ENCODE peak calls at places on chromosomes 5 and 9, in five cellular contexts. One of them, this sample, is unnamed.

GRCh38 chr5:147911427-147911826 is 5.1 kb upstream of the C5orf46 start:
- DNase-seq in NB4: no peak
- DNase-seq in testis: peak; percentile 64
- DNase-seq in IMR-90: no peak
- DNase-seq in heart left ventricle: peak; percentile 71
- DNase-seq in this sample: peak; percentile 89

GRCh38 chr5:55855509-55855908 is 4.4 kb downstream of the IL31RA start:
- DNase-seq in NB4: peak; percentile 87
- DNase-seq in testis: no peak
- DNase-seq in IMR-90: peak; percentile 16
- DNase-seq in heart left ventricle: no peak
- DNase-seq in this sample: no peak

GRCh38 chr5:136979131-136979530 is 520.0 kb downstream of the SPOCK1 start:
- DNase-seq in NB4: no peak
- DNase-seq in testis: no peak
- DNase-seq in IMR-90: peak; percentile 11
- DNase-seq in heart left ventricle: no peak
- DNase-seq in this sample: no peak

GRCh38 chr9:91775011-91775707 is 174.9 kb downstream of the ROR2 start:
- DNase-seq in NB4: peak; percentile 75
- DNase-seq in testis: peak; percentile 78
- DNase-seq in IMR-90: peak; percentile 58
- DNase-seq in heart left ventricle: peak; percentile 61
- DNase-seq in this sample: peak; percentile 75

GRCh38 chr9:115411516-115411915 is 293.6 kb upstream of the TNC start:
- DNase-seq in NB4: no peak
- DNase-seq in testis: no peak
- DNase-seq in IMR-90: peak; percentile 75
- DNase-seq in heart left ventricle: no peak
- DNase-seq in this sample: no peak

GRCh38 chr9:5626727-5627634 is 1.9 kb upstream of the RIC1 start:
- DNase-seq in NB4: peak; percentile 99
- DNase-seq in testis: peak; percentile 69
- DNase-seq in IMR-90: peak; percentile 69
- DNase-seq in heart left ventricle: peak; percentile 61
- DNase-seq in this sample: no peak

GRCh38 chr5:178420424-178420823 is 169.8 kb downstream of the COL23A1 start:
- DNase-seq in NB4: no peak
- DNase-seq in testis: no peak
- DNase-seq in IMR-90: no peak
- DNase-seq in heart left ventricle: no peak
- DNase-seq in this sample: no peak

GRCh38 chr5:64210866-64211265 is 45.2 kb downstream of the RNF180 start:
- DNase-seq in NB4: no peak
- DNase-seq in testis: no peak
- DNase-seq in IMR-90: peak; percentile 72
- DNase-seq in heart left ventricle: no peak
- DNase-seq in this sample: no peak

GRCh38 chr5:116773926-116774325 is 199.3 kb upstream of the SEMA6A start:
- DNase-seq in NB4: no peak
- DNase-seq in testis: no peak
- DNase-seq in IMR-90: no peak
- DNase-seq in heart left ventricle: no peak
- DNase-seq in this sample: no peak

GRCh38 chr9:92642599-92642998 is 27.3 kb downstream of the IPPK start:
- DNase-seq in NB4: no peak
- DNase-seq in testis: no peak
- DNase-seq in IMR-90: no peak
- DNase-seq in heart left ventricle: no peak
- DNase-seq in this sample: no peak

GRCh38 chr5:136159457-136159856 is 26.8 kb downstream of the SMAD5 start:
- DNase-seq in NB4: no peak
- DNase-seq in testis: no peak
- DNase-seq in IMR-90: peak; percentile 53
- DNase-seq in heart left ventricle: no peak
- DNase-seq in this sample: no peak

GRCh38 chr9:130150779-130151381 is 21.3 kb upstream of the NCS1 start:
- DNase-seq in NB4: no peak
- DNase-seq in testis: no peak
- DNase-seq in IMR-90: peak; percentile 74
- DNase-seq in heart left ventricle: no peak
- DNase-seq in this sample: no peak

GRCh38 chr5:154286557-154286956 is 96.0 kb downstream of the GALNT10 start:
- DNase-seq in NB4: no peak
- DNase-seq in testis: no peak
- DNase-seq in IMR-90: no peak
- DNase-seq in heart left ventricle: no peak
- DNase-seq in this sample: no peak

GRCh38 chr5:123721721-123722276 is 209.8 kb downstream of the CSNK1G3 start:
- DNase-seq in NB4: no peak
- DNase-seq in testis: no peak
- DNase-seq in IMR-90: no peak
- DNase-seq in heart left ventricle: no peak
- DNase-seq in this sample: no peak

GRCh38 chr5:115423051-115423450 is 121.5 kb downstream of the FEM1C start:
- DNase-seq in NB4: no peak
- DNase-seq in testis: no peak
- DNase-seq in IMR-90: peak; percentile 33
- DNase-seq in heart left ventricle: no peak
- DNase-seq in this sample: no peak

GRCh38 chr9:125428060-125428481 is 166.4 kb downstream of the GAPVD1 start:
- DNase-seq in NB4: peak; percentile 55
- DNase-seq in testis: no peak
- DNase-seq in IMR-90: no peak
- DNase-seq in heart left ventricle: peak; percentile 33
- DNase-seq in this sample: no peak

GRCh38 chr9:116002624-116003023 is 151.0 kb upstream of the PAPPA start:
- DNase-seq in NB4: no peak
- DNase-seq in testis: no peak
- DNase-seq in IMR-90: no peak
- DNase-seq in heart left ventricle: no peak
- DNase-seq in this sample: no peak

GRCh38 chr5:82601085-82601484 is 322.9 kb upstream of the RPS23 start:
- DNase-seq in NB4: no peak
- DNase-seq in testis: no peak
- DNase-seq in IMR-90: no peak
- DNase-seq in heart left ventricle: no peak
- DNase-seq in this sample: no peak

GRCh38 chr9:127336708-127337352 is 60.1 kb upstream of the SLC2A8 start:
- DNase-seq in NB4: peak; percentile 22
- DNase-seq in testis: peak; percentile 75
- DNase-seq in IMR-90: peak; percentile 96
- DNase-seq in heart left ventricle: peak; percentile 85
- DNase-seq in this sample: peak; percentile 82

GRCh38 chr5:175569701-175570100 is 88.2 kb upstream of the HRH2 start:
- DNase-seq in NB4: no peak
- DNase-seq in testis: no peak
- DNase-seq in IMR-90: no peak
- DNase-seq in heart left ventricle: no peak
- DNase-seq in this sample: no peak

GRCh38 chr5:108472237-108472636 is 90.3 kb upstream of the FBXL17 start:
- DNase-seq in NB4: no peak
- DNase-seq in testis: no peak
- DNase-seq in IMR-90: peak; percentile 51
- DNase-seq in heart left ventricle: no peak
- DNase-seq in this sample: no peak

GRCh38 chr9:111965566-111966019 is 69.0 kb downstream of the UGCG start:
- DNase-seq in NB4: no peak
- DNase-seq in testis: no peak
- DNase-seq in IMR-90: peak; percentile 99
- DNase-seq in heart left ventricle: no peak
- DNase-seq in this sample: peak; percentile 60

GRCh38 chr9:136020206-136020605 is 59.0 kb upstream of the UBAC1 start:
- DNase-seq in NB4: no peak
- DNase-seq in testis: no peak
- DNase-seq in IMR-90: no peak
- DNase-seq in heart left ventricle: no peak
- DNase-seq in this sample: peak; percentile 4

GRCh38 chr5:111859533-111860270 is 102.7 kb upstream of the NREP start:
- DNase-seq in NB4: no peak
- DNase-seq in testis: no peak
- DNase-seq in IMR-90: peak; percentile 91
- DNase-seq in heart left ventricle: no peak
- DNase-seq in this sample: no peak

GRCh38 chr9:76027426-76027825 is 137.0 kb downstream of the PCSK5 start:
- DNase-seq in NB4: no peak
- DNase-seq in testis: no peak
- DNase-seq in IMR-90: peak; percentile 16
- DNase-seq in heart left ventricle: no peak
- DNase-seq in this sample: no peak

GRCh38 chr5:60183881-60184280 is 290.4 kb upstream of the PDE4D start:
- DNase-seq in NB4: no peak
- DNase-seq in testis: no peak
- DNase-seq in IMR-90: no peak
- DNase-seq in heart left ventricle: no peak
- DNase-seq in this sample: no peak

GRCh38 chr9:18472915-18473314 is 1.0 kb upstream of the ADAMTSL1 start:
- DNase-seq in NB4: no peak
- DNase-seq in testis: peak; percentile 62
- DNase-seq in IMR-90: no peak
- DNase-seq in heart left ventricle: no peak
- DNase-seq in this sample: no peak

GRCh38 chr5:66333192-66333591 is 189.1 kb downstream of the SREK1 start:
- DNase-seq in NB4: no peak
- DNase-seq in testis: no peak
- DNase-seq in IMR-90: no peak
- DNase-seq in heart left ventricle: peak; percentile 65
- DNase-seq in this sample: no peak

GRCh38 chr9:70013598-70014196 is 30.0 kb upstream of the MAMDC2 start:
- DNase-seq in NB4: no peak
- DNase-seq in testis: no peak
- DNase-seq in IMR-90: peak; percentile 73
- DNase-seq in heart left ventricle: no peak
- DNase-seq in this sample: no peak

DNA sequence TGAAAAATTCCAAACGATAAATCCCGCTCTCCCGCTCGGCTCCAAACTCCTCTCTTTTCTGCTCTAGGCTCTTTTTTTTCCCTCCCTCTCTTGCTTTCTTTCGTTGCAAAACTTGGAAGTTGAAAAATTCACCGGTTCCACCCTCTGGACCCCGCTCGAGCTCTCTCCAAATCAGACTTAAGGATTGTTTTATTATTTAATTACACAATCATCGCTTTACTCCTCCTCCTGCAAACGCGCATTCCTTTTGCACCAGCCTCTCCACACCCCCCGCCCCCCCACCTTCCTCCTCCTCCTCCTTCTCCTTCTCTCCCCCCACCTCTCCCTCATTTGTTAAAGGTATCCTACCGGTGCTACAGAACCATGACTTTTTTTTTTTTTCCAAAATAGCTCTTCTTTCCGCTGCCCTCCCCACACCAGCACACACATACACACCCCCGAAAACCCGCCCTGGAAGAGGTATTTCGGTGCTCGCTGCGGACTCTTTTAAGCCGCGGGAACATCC is 535 bp upstream of the NFIB start:
- DNase-seq in NB4: no peak
- DNase-seq in testis: peak; percentile 83
- DNase-seq in IMR-90: peak; percentile 66
- DNase-seq in heart left ventricle: peak; percentile 83
- DNase-seq in this sample: peak; percentile 88
- TF ChIP-seq POLR2A in NB4: no peak
- TF ChIP-seq POLR2A in testis: no peak
- TF ChIP-seq POLR2A in IMR-90: no peak
- TF ChIP-seq POLR2A in heart left ventricle: peak; percentile 76
- TF ChIP-seq POLR2A in this sample: peak; percentile 49

GRCh38 chr5:88268414-88269184 is at the start of gene TMEM161B:
- DNase-seq in NB4: peak; percentile 96
- DNase-seq in testis: peak; percentile 95
- DNase-seq in IMR-90: peak; percentile 85
- DNase-seq in heart left ventricle: peak; percentile 95
- DNase-seq in this sample: peak; percentile 95
- TF ChIP-seq POLR2A in NB4: peak; percentile 77
- TF ChIP-seq POLR2A in testis: no peak
- TF ChIP-seq POLR2A in IMR-90: no peak
- TF ChIP-seq POLR2A in heart left ventricle: peak; percentile 61
- TF ChIP-seq POLR2A in this sample: peak; percentile 61

GRCh38 chr5:126883801-126884200 is 106.9 kb downstream of the LMNB1 start:
- DNase-seq in NB4: no peak
- DNase-seq in testis: no peak
- DNase-seq in IMR-90: peak; percentile 16
- DNase-seq in heart left ventricle: no peak
- DNase-seq in this sample: no peak

GRCh38 chr5:126881821-126882220 is 104.9 kb downstream of the LMNB1 start:
- DNase-seq in NB4: no peak
- DNase-seq in testis: no peak
- DNase-seq in IMR-90: no peak
- DNase-seq in heart left ventricle: no peak
- DNase-seq in this sample: no peak

GRCh38 chr5:126878624-126879023 is 101.7 kb downstream of the LMNB1 start:
- DNase-seq in NB4: no peak
- DNase-seq in testis: peak; percentile 36
- DNase-seq in IMR-90: no peak
- DNase-seq in heart left ventricle: no peak
- DNase-seq in this sample: no peak

GRCh38 chr5:126888180-126888579 is 111.2 kb downstream of the LMNB1 start:
- DNase-seq in NB4: no peak
- DNase-seq in testis: no peak
- DNase-seq in IMR-90: no peak
- DNase-seq in heart left ventricle: no peak
- DNase-seq in this sample: no peak

GRCh38 chr5:126884269-126884819 is 107.4 kb downstream of the LMNB1 start:
- DNase-seq in NB4: no peak
- DNase-seq in testis: peak; percentile 48
- DNase-seq in IMR-90: peak; percentile 96
- DNase-seq in heart left ventricle: no peak
- DNase-seq in this sample: no peak
- TF ChIP-seq POLR2A in NB4: no peak
- TF ChIP-seq POLR2A in testis: no peak
- TF ChIP-seq POLR2A in IMR-90: no peak
- TF ChIP-seq POLR2A in heart left ventricle: no peak
- TF ChIP-seq POLR2A in this sample: no peak

DNA sequence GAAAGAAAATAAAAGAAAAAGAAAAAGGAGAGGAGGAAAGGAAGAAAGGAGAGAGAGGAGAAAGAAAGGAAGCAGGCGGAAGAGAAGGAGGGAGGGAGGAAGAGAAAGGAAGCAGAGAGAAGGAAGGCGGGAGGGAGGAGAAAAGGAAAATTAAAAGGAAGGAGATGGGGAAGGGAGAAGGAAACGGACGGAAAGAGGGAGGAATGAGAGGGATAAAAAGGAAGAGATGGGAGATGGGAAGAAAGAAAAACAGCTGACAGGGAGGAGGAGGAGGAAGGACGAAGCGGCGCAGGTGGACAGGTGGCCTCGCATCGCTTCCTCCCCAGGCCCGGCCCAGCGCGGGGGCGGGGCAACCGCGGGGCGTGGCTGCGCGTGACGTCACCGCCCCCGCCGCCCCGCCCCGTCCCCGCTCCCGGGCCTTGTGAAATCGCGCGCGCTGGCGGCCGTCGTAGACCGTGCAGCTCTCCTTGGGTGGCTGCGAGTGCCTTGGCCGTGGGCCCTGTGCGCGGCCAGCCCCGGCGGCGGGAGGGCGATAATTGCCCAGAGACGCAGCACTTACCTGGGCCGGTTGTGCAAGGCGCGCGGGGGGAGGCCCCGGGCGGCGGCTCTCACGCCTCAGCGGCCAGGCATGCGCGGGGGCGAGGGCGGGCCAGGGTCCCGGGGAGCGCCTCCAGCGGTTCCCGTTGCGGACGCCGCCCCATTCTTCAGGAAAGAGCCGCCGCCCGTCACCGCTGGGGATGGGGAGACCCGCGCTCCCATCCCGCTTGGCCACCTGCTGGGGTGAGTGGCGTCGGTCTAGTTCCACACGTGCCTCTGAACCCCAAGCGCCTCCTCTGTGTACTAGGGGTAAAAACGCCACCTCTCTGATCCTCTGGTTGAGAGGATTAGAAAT is 49.6 kb upstream of the FOXE1 start:
- DNase-seq in NB4: peak; percentile 68
- DNase-seq in testis: peak; percentile 79
- DNase-seq in IMR-90: peak; percentile 25
- DNase-seq in heart left ventricle: peak; percentile 78
- DNase-seq in this sample: peak; percentile 94
- TF ChIP-seq POLR2A in NB4: peak; percentile 39
- TF ChIP-seq POLR2A in testis: no peak
- TF ChIP-seq POLR2A in IMR-90: no peak
- TF ChIP-seq POLR2A in heart left ventricle: no peak
- TF ChIP-seq POLR2A in this sample: peak; percentile 67

This sample was measured in body of pancreas.